ENCODE peak calls at places on chromosome 10, in five cellular contexts. S is HTR-8/SVneo; R is WTC11; N is T-cell; M is activated CD4-positive, alpha-beta T cell treated with anti-CD3 and anti-CD28 coated beads, Interleukin-2, amount 50 U/mL, for 48 hours. F is an unnamed sample.

GRCh38 chr10:62048919-62049636 is 147.6 kb downstream of the ARID5B start:
- DNase-seq in S (peak; percentile 77), R (peak; percentile 63), N (peak; percentile 44), M (peak; percentile 80), F (peak; percentile 97)

GRCh38 chr10:107139237-107139636 is 25.3 kb downstream of the SORCS1 start:
- DNase-seq in S (no peak), R (no peak), N (no peak), M (no peak), F (no peak)

GRCh38 chr10:69636273-69636575 is 6.2 kb downstream of the FAM241B start:
- DNase-seq in S (no peak), R (no peak), N (no peak), M (no peak), F (no peak)

GRCh38 chr10:5591336-5591824 is 66.6 kb downstream of the CALML3 start:
- DNase-seq in S (no peak), R (no peak), N (no peak), M (no peak), F (no peak)

GRCh38 chr10:57979466-57979865 is 288.2 kb downstream of the IPMK start:
- DNase-seq in S (no peak), R (no peak), N (no peak), M (no peak), F (peak; percentile 87)

GRCh38 chr10:48406204-48406603 is 99.7 kb downstream of the MAPK8 start:
- DNase-seq in S (no peak), R (no peak), N (no peak), M (no peak), F (peak; percentile 71)

GRCh38 chr10:15571570-15571969 is 148.2 kb downstream of the ITGA8 start:
- DNase-seq in S (no peak), R (no peak), N (no peak), M (no peak), F (peak; percentile 29)

GRCh38 chr10:867807-868206 is 63.7 kb downstream of the LARP4B start:
- DNase-seq in S (no peak), R (no peak), N (no peak), M (no peak), F (no peak)

GRCh38 chr10:24114561-24114960 is 94.4 kb upstream of the KIAA1217 start:
- DNase-seq in S (no peak), R (no peak), N (no peak), M (no peak), F (no peak)